ENCODE peak calls at places on chromosome 11, in ten cellular contexts. C, X, L, Z, U, N, J, K, B and P are unnamed samples.

GRCh38 chr11:102426000-102426399 is 26.6 kb downstream of the TMEM123 start:
- DNase-seq in C (no peak), X (no peak), L (no peak), Z (no peak), U (no peak), N (no peak), J (no peak), K (no peak), B (no peak), P (no peak)

GRCh38 chr11:7167976-7168740 is 79.4 kb downstream of the RBMXL2 start:
- DNase-seq in C (no peak), X (no peak), L (no peak), Z (no peak), U (no peak), N (no peak), J (no peak), K (no peak), B (no peak), P (no peak)

GRCh38 chr11:76073716-76074115 is 132.6 kb downstream of the WNT11 start:
- DNase-seq in C (no peak), X (no peak), L (no peak), Z (no peak), U (no peak), N (no peak), J (peak; percentile 85), K (peak; percentile 18), B (no peak), P (peak; percentile 27)

GRCh38 chr11:10208045-10208674 is 85.9 kb downstream of the SBF2 start:
- DNase-seq in C (peak; percentile 47), X (no peak), L (no peak), Z (peak; percentile 8), U (peak; percentile 10), N (no peak), J (peak; percentile 30), K (peak; percentile 67), B (no peak), P (peak; percentile 30)

GRCh38 chr11:88398372-88399140 is 61.0 kb upstream of the CTSC start:
- DNase-seq in C (no peak), X (no peak), L (no peak), Z (no peak), U (no peak), N (no peak), J (peak; percentile 24), K (no peak), B (no peak), P (no peak)

GRCh38 chr11:106091480-106092123 is 14.1 kb downstream of the AASDHPPT start:
- DNase-seq in C (peak; percentile 11), X (no peak), L (no peak), Z (no peak), U (peak; percentile 44), N (no peak), J (peak; percentile 54), K (no peak), B (no peak), P (no peak)

GRCh38 chr11:127035812-127036211 is 35.2 kb upstream of the KIRREL3 start:
- DNase-seq in C (no peak), X (no peak), L (no peak), Z (no peak), U (no peak), N (no peak), J (no peak), K (no peak), B (no peak), P (no peak)

GRCh38 chr11:10041803-10042202 is 252.2 kb downstream of the SBF2 start:
- DNase-seq in C (no peak), X (no peak), L (no peak), Z (no peak), U (no peak), N (no peak), J (no peak), K (no peak), B (no peak), P (no peak)

GRCh38 chr11:29333993-29334780 is 682.6 kb downstream of the KCNA4 start:
- DNase-seq in C (peak; percentile 55), X (no peak), L (no peak), Z (peak; percentile 22), U (peak; percentile 15), N (no peak), J (peak; percentile 51), K (no peak), B (no peak), P (no peak)

GRCh38 chr11:20090654-20091374 is 69.5 kb downstream of the DBX1 start:
- DNase-seq in C (no peak), X (no peak), L (no peak), Z (no peak), U (no peak), N (no peak), J (no peak), K (no peak), B (no peak), P (no peak)

GRCh38 chr11:83979593-83979992 is 693.4 kb upstream of the CCDC90B start:
- DNase-seq in C (no peak), X (no peak), L (no peak), Z (no peak), U (no peak), N (no peak), J (no peak), K (no peak), B (no peak), P (no peak)

GRCh38 chr11:104852811-104853210 is 45.4 kb downstream of the CASP12 start:
- DNase-seq in C (no peak), X (no peak), L (no peak), Z (no peak), U (no peak), N (no peak), J (no peak), K (no peak), B (no peak), P (no peak)

GRCh38 chr11:95045791-95046190 is 3.4 kb upstream of the KDM4F start:
- DNase-seq in C (no peak), X (no peak), L (no peak), Z (no peak), U (no peak), N (no peak), J (no peak), K (no peak), B (no peak), P (no peak)

GRCh38 chr11:40877981-40878380 is 581.5 kb downstream of the LRRC4C start:
- DNase-seq in C (no peak), X (no peak), L (no peak), Z (no peak), U (no peak), N (no peak), J (no peak), K (no peak), B (no peak), P (no peak)

GRCh38 chr11:126680109-126680508 is 320.5 kb downstream of the KIRREL3 start:
- DNase-seq in C (no peak), X (no peak), L (no peak), Z (no peak), U (no peak), N (no peak), J (no peak), K (no peak), B (no peak), P (no peak)

GRCh38 chr11:105046898-105047579 is 1.9 kb upstream of the CARD16 start:
- DNase-seq in C (peak; percentile 78), X (no peak), L (no peak), Z (no peak), U (peak; percentile 98), N (no peak), J (peak; percentile 99), K (peak; percentile 96), B (no peak), P (peak; percentile 82)

GRCh38 chr11:67355023-67355793 is 1.9 kb upstream of the POLD4 start:
- DNase-seq in C (no peak), X (no peak), L (peak; percentile 65), Z (peak; percentile 32), U (no peak), N (no peak), J (no peak), K (no peak), B (no peak), P (no peak)